ENCODE peak calls at places on chromosomes 1 and 21, in four cellular contexts. T, N, E and P are unnamed samples. For H3K4me1 and H3K9me3, the result is how much of the 10 kb centered on the place peaks cover.

GRCh38 chr21:43590220-43590619 is 69.1 kb downstream of the HSF2BP start:
- DNase-seq in E (no peak), T (no peak), N (no peak), P (no peak)

GRCh38 chr1:62268315-62268714 is 50.9 kb downstream of the KANK4 start:
- DNase-seq in E (no peak), N (no peak), T (no peak), P (no peak)

GRCh38 chr1:165793951-165794350 is 25.3 kb upstream of the TMCO1 start:
- DNase-seq in N (no peak), T (no peak), E (no peak), P (no peak)

GRCh38 chr1:165439287-165439686 is 5.6 kb downstream of the RXRG start:
- DNase-seq in E (no peak), T (no peak), N (no peak), P (no peak)

GRCh38 chr1:86375688-86376087 is 20.4 kb downstream of the ODF2L start:
- DNase-seq in E (no peak), T (no peak), N (no peak), P (no peak)

GRCh38 chr1:205263580-205264190 is 35.9 kb downstream of the TMCC2 start:
- DNase-seq in E (no peak), N (no peak), T (no peak), P (no peak)

GRCh38 chr1:26696645-26697440 is 1.0 kb downstream of the ARID1A start:
- DNase-seq in N (peak), E (peak), T (peak), P (peak)

GRCh38 chr1:47231314-47232186 is 475 bp downstream of the TAL1 start:
- DNase-seq in E (peak), T (no peak), N (no peak), P (no peak)

GRCh38 chr1:196660912-196661311 is 9.1 kb downstream of the CFH start:
- DNase-seq in N (no peak), E (no peak), T (no peak), P (no peak)

GRCh38 chr1:63813829-63814277 is 40.0 kb downstream of the ROR1 start:
- DNase-seq in N (no peak), E (no peak), T (no peak), P (peak)

GRCh38 chr1:47753808-47754207 is 243.4 kb downstream of the TRABD2B start:
- DNase-seq in N (no peak), T (no peak), E (no peak), P (no peak)

GRCh38 chr1:22328331-22329170 is 123.1 kb upstream of the ZBTB40 start:
- DNase-seq in E (peak), T (no peak), N (peak), P (no peak)

GRCh38 chr1:237366667-237367066 is 324.7 kb downstream of the RYR2 start:
- DNase-seq in N (no peak), E (no peak), T (no peak), P (no peak)

GRCh38 chr1:172089768-172090510 is 248.6 kb downstream of the DNM3 start:
- DNase-seq in T (peak), N (peak), E (peak), P (peak)

GRCh38 chr21:32278068-32278467 is 781 bp downstream of the MIS18A start:
- DNase-seq in E (no peak), N (no peak), T (no peak), P (no peak)

GRCh38 chr1:147622731-147623130 is 47.6 kb downstream of the ACP6 start:
- DNase-seq in N (no peak), T (no peak), E (no peak), P (no peak)

GRCh38 chr1:174206148-174206826 is 47.0 kb downstream of the RABGAP1L start:
- DNase-seq in T (no peak), N (no peak), E (no peak), P (no peak)

GRCh38 chr21:31558839-31559367 is 100.6 kb upstream of the SOD1 start:
- DNase-seq in N (peak), E (peak), T (peak), P (peak)

GRCh38 chr1:30758785-30759380 is 1.3 kb upstream of the LAPTM5 start:
- DNase-seq in N (peak), E (no peak), T (no peak), P (no peak)

GRCh38 chr1:87600848-87601247 is 272.2 kb downstream of the LMO4 start:
- DNase-seq in T (no peak), E (no peak), N (no peak), P (no peak)

GRCh38 chr1:15543589-15544568 is 17.2 kb downstream of the DNAJC16 start:
- DNase-seq in E (no peak), T (no peak), N (no peak), P (no peak)

GRCh38 chr1:116907351-116907750 is 2.4 kb upstream of the PTGFRN start:
- DNase-seq in N (no peak), T (no peak), E (no peak), P (no peak)

GRCh38 chr21:45353200-45353599 is 51.8 kb upstream of the COL18A1 start:
- DNase-seq in E (no peak), N (peak), T (peak), P (no peak)

GRCh38 chr1:232267092-232267836 is 362.7 kb downstream of the SIPA1L2 start:
- DNase-seq in E (no peak), N (no peak), T (no peak), P (no peak)

GRCh38 chr1:75795703-75796193 is 934 bp upstream of the MSH4 start:
- DNase-seq in N (no peak), E (no peak), T (no peak), P (no peak)

GRCh38 chr1:62117416-62117815 is 77.2 kb upstream of the L1TD1 start:
- DNase-seq in N (no peak), E (no peak), T (no peak), P (no peak)

GRCh38 chr1:201641524-201642253 is 102.8 kb downstream of the NAV1 start:
- DNase-seq in T (no peak), E (no peak), N (peak), P (no peak)

GRCh38 chr1:2133039-2133878 is 61.3 kb downstream of the FAAP20 start:
- DNase-seq in T (peak), E (peak), N (peak), P (peak)

GRCh38 chr1:67963263-67963662 is 87.2 kb downstream of the DIRAS3 start:
- DNase-seq in T (no peak), N (no peak), E (no peak), P (no peak)

GRCh38 chr1:210233495-210234253 is 1.1 kb downstream of the SERTAD4 start:
- DNase-seq in E (peak), T (peak), N (peak), P (peak)

GRCh38 chr21:26095131-26095530 is 75.4 kb downstream of the APP start:
- DNase-seq in N (no peak), E (no peak), T (no peak), P (no peak)

GRCh38 chr1:220347654-220348175 is 75.5 kb upstream of the RAB3GAP2 start:
- DNase-seq in E (peak), N (no peak), T (no peak), P (no peak)

GRCh38 chr1:193104496-193104905 is 713 bp downstream of the GLRX2 start:
- DNase-seq in N (peak), T (no peak), E (peak), P (peak)

GRCh38 chr1:111538343-111539035 is 35.1 kb upstream of the ADORA3 start:
- DNase-seq in E (no peak), T (no peak), N (no peak), P (no peak)

GRCh38 chr1:166079276-166079675 is 87.5 kb downstream of the FAM78B start:
- DNase-seq in E (no peak), T (no peak), N (no peak), P (no peak)

GRCh38 chr1:59214764-59215208 is 82.1 kb upstream of the FGGY start:
- DNase-seq in E (peak), N (no peak), T (no peak), P (no peak)
- H3K4me1 ChIP-seq in E (under half), N (under half), T (under half), P (under half)

GRCh38 chr21:17191346-17191993 is 321.4 kb upstream of the CXADR start:
- DNase-seq in T (peak), N (no peak), E (no peak), P (no peak)
- H3K9me3 ChIP-seq in T (under half), N (under half), E (under half), P (under half)

DNA sequence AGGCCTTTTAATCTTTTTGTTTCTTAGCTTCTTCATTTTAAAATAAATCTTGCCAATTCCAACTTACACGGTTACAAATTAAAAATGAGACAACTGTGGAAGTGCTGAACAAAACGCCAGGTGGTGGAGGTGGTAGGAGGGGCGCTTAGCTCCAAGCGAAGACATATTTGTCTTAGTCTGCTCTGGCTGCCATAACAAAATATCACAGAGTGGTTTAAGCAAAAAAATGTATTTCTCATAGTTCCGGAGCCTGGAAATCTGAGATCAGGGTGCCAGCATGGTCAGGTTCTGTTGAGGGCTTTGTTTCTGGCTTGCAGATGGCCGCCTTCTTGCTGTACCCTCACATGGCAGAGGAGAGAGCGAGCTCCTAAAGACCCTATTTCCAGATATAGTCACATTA is 14.9 kb downstream of the IER5 start:
- DNase-seq in N (no peak), E (no peak), T (no peak), P (no peak)
- H3K27ac ChIP-seq in N (no peak), E (no peak), T (no peak), P (no peak)

GRCh38 chr1:183830389-183830788 is 25.5 kb downstream of the RGL1 start:
- DNase-seq in T (no peak), N (no peak), E (no peak), P (no peak)
- H3K4me1 ChIP-seq in T (under half), N (under half), E (under half), P (under half)

DNA sequence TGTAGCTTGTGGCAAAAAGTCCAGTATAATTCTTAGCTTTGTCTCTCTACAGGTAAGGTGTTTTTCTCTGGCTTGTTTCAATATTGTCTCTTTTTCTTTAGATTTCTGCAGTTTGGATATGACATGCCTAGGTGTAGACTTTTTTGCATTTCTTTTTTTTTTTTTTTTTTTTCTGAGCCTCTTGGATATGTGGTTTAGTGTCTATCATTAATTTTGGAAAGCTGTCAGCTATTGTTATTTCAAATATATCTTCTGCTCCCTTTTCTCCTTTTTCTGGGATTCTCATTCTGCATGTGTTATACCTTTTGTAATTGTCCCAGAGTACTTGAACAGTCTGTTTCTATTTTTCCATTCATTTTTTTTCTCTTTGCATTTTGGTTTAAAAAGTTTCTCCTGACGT is 243.2 kb downstream of the DSCAM start:
- DNase-seq in T (no peak), E (no peak), N (no peak), P (no peak)
- H3K9me3 ChIP-seq in T (under half), E (under half), N (under half), P (under half)